ENCODE peak calls at places on chromosomes 12 and 14, in six cellular contexts. One of them, this sample, is unnamed.

GRCh38 chr12:49364989-49365388 is 2.3 kb upstream of the SPATS2 start:
- DNase-seq in GM12878: no peak
- DNase-seq in endothelial cell of umbilical vein: peak; percentile 72
- DNase-seq in K562: no peak
- DNase-seq in HepG2: no peak
- DNase-seq in A549: no peak
- DNase-seq in this sample: peak; percentile 44

GRCh38 chr12:110733089-110733715 is 9.5 kb downstream of the PPP1CC start:
- DNase-seq in A549: no peak
- DNase-seq in K562: no peak
- DNase-seq in endothelial cell of umbilical vein: no peak
- DNase-seq in GM12878: no peak
- DNase-seq in HepG2: no peak
- DNase-seq in this sample: no peak

GRCh38 chr12:14963520-14963919 is 2.1 kb upstream of the ARHGDIB start:
- DNase-seq in A549: no peak
- DNase-seq in GM12878: no peak
- DNase-seq in endothelial cell of umbilical vein: no peak
- DNase-seq in HepG2: no peak
- DNase-seq in K562: no peak
- DNase-seq in this sample: no peak

GRCh38 chr12:93191461-93191860 is 186.3 kb upstream of the NUDT4 start:
- DNase-seq in endothelial cell of umbilical vein: no peak
- DNase-seq in A549: no peak
- DNase-seq in K562: no peak
- DNase-seq in GM12878: no peak
- DNase-seq in HepG2: no peak
- DNase-seq in this sample: no peak

GRCh38 chr14:21069388-21070082 is 569 bp upstream of the ARHGEF40 start:
- DNase-seq in endothelial cell of umbilical vein: no peak
- DNase-seq in A549: no peak
- DNase-seq in GM12878: no peak
- DNase-seq in HepG2: peak; percentile 85
- DNase-seq in K562: no peak
- DNase-seq in this sample: peak; percentile 12

GRCh38 chr12:121801601-121802484 is 2.0 kb upstream of the SETD1B start:
- DNase-seq in HepG2: no peak
- DNase-seq in GM12878: no peak
- DNase-seq in K562: no peak
- DNase-seq in A549: no peak
- DNase-seq in endothelial cell of umbilical vein: peak; percentile 80
- DNase-seq in this sample: peak; percentile 73

GRCh38 chr14:45048385-45048784 is 35.5 kb upstream of the PRPF39 start:
- DNase-seq in K562: no peak
- DNase-seq in GM12878: no peak
- DNase-seq in A549: no peak
- DNase-seq in endothelial cell of umbilical vein: no peak
- DNase-seq in HepG2: no peak
- DNase-seq in this sample: no peak

GRCh38 chr12:23096321-23096720 is 471.4 kb downstream of the ETNK1 start:
- DNase-seq in K562: no peak
- DNase-seq in HepG2: no peak
- DNase-seq in endothelial cell of umbilical vein: no peak
- DNase-seq in A549: no peak
- DNase-seq in GM12878: no peak
- DNase-seq in this sample: no peak

GRCh38 chr12:75650989-75651695 is 139.7 kb upstream of the KRR1 start:
- DNase-seq in K562: no peak
- DNase-seq in endothelial cell of umbilical vein: no peak
- DNase-seq in HepG2: no peak
- DNase-seq in GM12878: no peak
- DNase-seq in A549: no peak
- DNase-seq in this sample: no peak

GRCh38 chr12:30823140-30823669 is 68.5 kb upstream of the CAPRIN2 start:
- DNase-seq in GM12878: no peak
- DNase-seq in HepG2: no peak
- DNase-seq in A549: peak; percentile 43
- DNase-seq in K562: no peak
- DNase-seq in endothelial cell of umbilical vein: no peak
- DNase-seq in this sample: peak; percentile 52

GRCh38 chr12:121781751-121782615 is 11.5 kb downstream of the RHOF start:
- DNase-seq in A549: no peak
- DNase-seq in K562: peak; percentile 50
- DNase-seq in GM12878: no peak
- DNase-seq in endothelial cell of umbilical vein: no peak
- DNase-seq in HepG2: peak; percentile 68
- DNase-seq in this sample: no peak

GRCh38 chr12:76441016-76441415 is 92.8 kb upstream of the BBS10 start:
- DNase-seq in A549: no peak
- DNase-seq in GM12878: no peak
- DNase-seq in endothelial cell of umbilical vein: no peak
- DNase-seq in HepG2: no peak
- DNase-seq in K562: no peak
- DNase-seq in this sample: no peak

GRCh38 chr14:103550451-103551337 is 11.8 kb downstream of the BAG5 start:
- DNase-seq in K562: no peak
- DNase-seq in A549: no peak
- DNase-seq in HepG2: no peak
- DNase-seq in GM12878: no peak
- DNase-seq in endothelial cell of umbilical vein: no peak
- DNase-seq in this sample: no peak

GRCh38 chr12:10718279-10718821 is 4.8 kb downstream of the YBX3 start:
- DNase-seq in GM12878: no peak
- DNase-seq in K562: no peak
- DNase-seq in endothelial cell of umbilical vein: peak; percentile 69
- DNase-seq in A549: no peak
- DNase-seq in HepG2: no peak
- DNase-seq in this sample: no peak

GRCh38 chr12:98893601-98894411 is 248.7 kb downstream of the APAF1 start:
- DNase-seq in endothelial cell of umbilical vein: no peak
- DNase-seq in A549: no peak
- DNase-seq in HepG2: no peak
- DNase-seq in K562: no peak
- DNase-seq in GM12878: no peak
- DNase-seq in this sample: no peak

GRCh38 chr14:60133487-60133886 is 31.7 kb downstream of the DHRS7 start:
- DNase-seq in endothelial cell of umbilical vein: no peak
- DNase-seq in HepG2: no peak
- DNase-seq in K562: no peak
- DNase-seq in GM12878: no peak
- DNase-seq in A549: no peak
- DNase-seq in this sample: no peak

GRCh38 chr12:3313655-3314305 is 177.2 kb upstream of the PRMT8 start:
- DNase-seq in GM12878: no peak
- DNase-seq in K562: peak; percentile 12
- DNase-seq in A549: peak; percentile 55
- DNase-seq in endothelial cell of umbilical vein: peak; percentile 20
- DNase-seq in HepG2: peak; percentile 40
- DNase-seq in this sample: peak; percentile 44

GRCh38 chr14:75333523-75334190 is 55.0 kb downstream of the FOS start:
- DNase-seq in endothelial cell of umbilical vein: no peak
- DNase-seq in K562: no peak
- DNase-seq in HepG2: no peak
- DNase-seq in GM12878: no peak
- DNase-seq in A549: no peak
- DNase-seq in this sample: peak; percentile 76

GRCh38 chr12:130909111-130909510 is 37.2 kb downstream of the RAN start:
- DNase-seq in HepG2: no peak
- DNase-seq in A549: no peak
- DNase-seq in endothelial cell of umbilical vein: no peak
- DNase-seq in GM12878: no peak
- DNase-seq in K562: no peak
- DNase-seq in this sample: no peak

GRCh38 chr12:56258068-56258819 is at the start of gene ANKRD52:
- DNase-seq in GM12878: no peak
- DNase-seq in K562: peak; percentile 94
- DNase-seq in HepG2: peak; percentile 26
- DNase-seq in A549: peak; percentile 80
- DNase-seq in endothelial cell of umbilical vein: peak; percentile 76
- DNase-seq in this sample: peak; percentile 85

GRCh38 chr12:104219361-104219892 is 3.8 kb downstream of the TXNRD1 start:
- DNase-seq in HepG2: peak; percentile 77
- DNase-seq in A549: peak; percentile 99
- DNase-seq in endothelial cell of umbilical vein: peak; percentile 95
- DNase-seq in K562: no peak
- DNase-seq in GM12878: no peak
- DNase-seq in this sample: peak; percentile 77

GRCh38 chr12:123000578-123000977 is 20.1 kb downstream of the ARL6IP4 start:
- DNase-seq in endothelial cell of umbilical vein: no peak
- DNase-seq in HepG2: no peak
- DNase-seq in GM12878: no peak
- DNase-seq in A549: no peak
- DNase-seq in K562: no peak
- DNase-seq in this sample: no peak

GRCh38 chr12:122997343-122998250 is 17.1 kb downstream of the ARL6IP4 start:
- DNase-seq in HepG2: no peak
- DNase-seq in GM12878: no peak
- DNase-seq in endothelial cell of umbilical vein: no peak
- DNase-seq in K562: no peak
- DNase-seq in A549: no peak
- DNase-seq in this sample: peak; percentile 67

GRCh38 chr12:122999986-123000420 is 19.5 kb downstream of the ARL6IP4 start:
- DNase-seq in GM12878: no peak
- DNase-seq in A549: no peak
- DNase-seq in endothelial cell of umbilical vein: no peak
- DNase-seq in K562: no peak
- DNase-seq in HepG2: no peak
- DNase-seq in this sample: peak; percentile 94

GRCh38 chr12:122998316-122998715 is 17.8 kb downstream of the ARL6IP4 start:
- DNase-seq in A549: no peak
- DNase-seq in endothelial cell of umbilical vein: no peak
- DNase-seq in K562: no peak
- DNase-seq in HepG2: no peak
- DNase-seq in GM12878: no peak
- DNase-seq in this sample: no peak

DNA sequence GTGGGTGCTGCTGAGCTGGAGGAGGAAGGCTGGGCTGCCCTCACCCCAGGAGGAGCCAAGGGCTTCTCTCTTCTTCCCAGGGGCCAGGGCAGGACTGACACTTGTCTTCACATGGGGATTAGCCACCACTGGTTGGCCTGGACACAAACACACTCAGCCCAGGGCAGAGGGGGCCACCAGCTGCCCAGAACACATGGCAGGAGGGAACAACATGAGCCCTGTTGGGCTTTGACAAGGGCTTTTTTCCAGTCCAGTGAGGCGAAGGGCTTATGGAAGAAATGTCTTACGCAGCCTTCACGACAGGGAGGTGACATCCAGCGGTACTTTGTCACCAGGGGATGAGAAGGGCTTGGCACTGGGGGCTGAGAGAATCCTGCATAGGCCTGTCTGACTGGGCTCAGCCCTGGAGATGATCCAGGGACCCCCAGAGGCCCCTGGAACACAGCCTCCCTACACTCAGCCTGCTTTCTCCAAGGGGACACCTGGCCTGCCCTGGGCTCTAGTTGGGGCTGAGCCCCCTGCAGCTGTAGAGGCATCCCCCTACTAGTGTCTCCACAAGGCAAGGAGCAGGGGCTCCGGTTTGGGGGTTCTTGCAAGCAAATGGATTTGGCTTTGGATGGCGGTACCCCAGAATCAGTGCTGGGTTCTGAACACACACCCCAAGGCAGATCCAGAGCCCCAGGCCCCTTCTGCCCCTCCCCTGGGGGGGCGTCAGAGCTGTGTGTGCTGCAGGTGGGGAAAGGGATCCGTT is 18.9 kb downstream of the ARL6IP4 start:
- DNase-seq in HepG2: no peak
- DNase-seq in endothelial cell of umbilical vein: no peak
- DNase-seq in GM12878: no peak
- DNase-seq in A549: no peak
- DNase-seq in K562: no peak
- DNase-seq in this sample: no peak
- TF ChIP-seq MYC in HepG2: no peak
- TF ChIP-seq MYC in endothelial cell of umbilical vein: no peak
- TF ChIP-seq MYC in GM12878: no peak
- TF ChIP-seq MYC in A549: no peak
- TF ChIP-seq MYC in K562: no peak
- TF ChIP-seq MYC in this sample: no peak

DNA sequence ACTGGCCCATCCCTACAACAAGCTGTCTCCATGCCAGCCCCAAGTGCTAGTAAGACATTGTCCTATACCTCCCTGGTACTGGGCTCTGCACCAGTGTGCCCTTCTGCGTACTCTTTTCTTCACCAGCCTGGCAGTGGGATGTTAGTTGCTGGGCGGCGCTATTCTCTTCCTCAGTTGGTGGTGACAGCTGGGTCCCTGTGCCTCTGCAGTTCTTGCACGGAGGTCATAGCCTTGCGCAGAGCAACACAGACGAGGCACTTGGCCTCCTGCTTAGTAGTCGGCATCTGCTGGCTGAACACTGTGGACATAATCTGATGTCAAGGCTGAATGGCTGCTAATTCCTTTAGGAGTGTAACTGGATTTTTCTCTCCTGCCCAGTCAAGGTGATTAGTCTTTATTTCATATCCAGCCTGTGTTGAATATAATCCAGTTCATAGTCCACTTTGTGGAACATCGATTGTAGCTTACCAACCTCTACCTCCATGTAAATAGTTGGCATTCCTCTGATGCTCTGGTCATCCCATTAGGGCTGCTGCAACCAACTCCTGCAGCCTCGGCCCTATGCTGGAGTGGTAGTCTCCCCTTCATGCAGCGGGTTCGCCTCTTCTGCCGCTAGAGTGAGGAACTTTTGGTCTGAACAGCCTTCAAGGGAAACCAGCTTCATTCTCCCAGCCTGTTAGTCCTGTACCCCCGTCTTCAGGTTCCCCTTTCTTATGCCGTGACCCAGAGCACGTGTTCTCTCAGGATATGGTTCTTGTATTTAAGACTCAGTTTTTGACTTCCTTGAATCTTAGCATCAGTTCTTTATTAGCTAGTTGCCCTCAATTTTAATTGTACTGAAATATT is 32.9 kb downstream of the ZNF664 start:
- DNase-seq in HepG2: peak; percentile 21
- DNase-seq in K562: no peak
- DNase-seq in endothelial cell of umbilical vein: no peak
- DNase-seq in A549: no peak
- DNase-seq in GM12878: no peak
- DNase-seq in this sample: no peak
- TF ChIP-seq MYC in HepG2: no peak
- TF ChIP-seq MYC in K562: no peak
- TF ChIP-seq MYC in endothelial cell of umbilical vein: no peak
- TF ChIP-seq MYC in A549: no peak
- TF ChIP-seq MYC in GM12878: no peak
- TF ChIP-seq MYC in this sample: no peak

GRCh38 chr12:60494249-60494648 is 898.4 kb downstream of the SLC16A7 start:
- DNase-seq in HepG2: peak; percentile 32
- DNase-seq in K562: no peak
- DNase-seq in A549: peak; percentile 52
- DNase-seq in endothelial cell of umbilical vein: peak; percentile 66
- DNase-seq in GM12878: no peak
- DNase-seq in this sample: peak; percentile 27
- TF ChIP-seq MYC in HepG2: no peak
- TF ChIP-seq MYC in K562: no peak
- TF ChIP-seq MYC in A549: no peak
- TF ChIP-seq MYC in endothelial cell of umbilical vein: no peak
- TF ChIP-seq MYC in GM12878: no peak
- TF ChIP-seq MYC in this sample: no peak

GRCh38 chr14:53055003-53055402 is 98.1 kb downstream of the DDHD1 start:
- DNase-seq in endothelial cell of umbilical vein: peak; percentile 70
- DNase-seq in A549: peak; percentile 55
- DNase-seq in K562: peak; percentile 34
- DNase-seq in HepG2: peak; percentile 38
- DNase-seq in GM12878: peak; percentile 15
- DNase-seq in this sample: peak; percentile 47
- TF ChIP-seq MYC in endothelial cell of umbilical vein: no peak
- TF ChIP-seq MYC in A549: no peak
- TF ChIP-seq MYC in K562: no peak
- TF ChIP-seq MYC in HepG2: no peak
- TF ChIP-seq MYC in GM12878: no peak
- TF ChIP-seq MYC in this sample: no peak

This sample was measured in NB4.